ENCODE peak calls at places on chromosomes 13 and 19, in six cellular contexts. I is DMS53; O is small intestine; E is Right ventricle myocardium superior; G is activated naive CD4-positive, alpha-beta T cell treated with anti-CD3 and anti-CD28 coated beads, Interleukin-2, amount 10 ng/mL, durations not matched to agents 7 days and 5 days; K is activated CD4-positive, alpha-beta T cell treated with anti-CD3 and anti-CD28 coated beads for 24 hours. P is an unnamed sample.

GRCh38 chr13:28754698-28755545 is 36.2 kb upstream of the SLC46A3 start:
- DNase-seq in O (peak), I (peak), K (no peak), E (no peak), G (peak), P (peak)

GRCh38 chr19:43721469-43722048 is 5.7 kb downstream of the IRGC start:
- DNase-seq in K (no peak), I (no peak), O (no peak), G (no peak), E (no peak), P (no peak)

GRCh38 chr19:55703790-55704215 is 28.8 kb downstream of the EPN1 start:
- DNase-seq in O (peak), K (peak), I (peak), G (peak), E (peak), P (no peak)

GRCh38 chr13:33764716-33765115 is 53.2 kb upstream of the RFC3 start:
- DNase-seq in E (no peak), O (no peak), K (no peak), G (no peak), I (peak), P (no peak)

GRCh38 chr13:30376426-30377311 is 45.6 kb upstream of the UBE2L5 start:
- DNase-seq in E (no peak), O (peak), K (peak), I (peak), G (peak), P (peak)

GRCh38 chr19:1082165-1082927 is 12.8 kb downstream of the POLR2E start:
- DNase-seq in O (peak), I (peak), E (peak), K (no peak), G (peak), P (no peak)

GRCh38 chr19:46728693-46729339 is 11.9 kb upstream of the PRKD2 start:
- DNase-seq in E (peak), K (peak), I (peak), O (peak), G (peak), P (peak)

GRCh38 chr19:20928371-20928770 is 5.3 kb downstream of the ZNF85 start:
- DNase-seq in E (no peak), O (no peak), K (no peak), G (no peak), I (no peak), P (no peak)

GRCh38 chr19:16325161-16325527 is 518 bp downstream of the KLF2 start:
- DNase-seq in I (peak), E (peak), K (no peak), G (peak), O (no peak), P (peak)

GRCh38 chr13:29887030-29887557 is 36.7 kb upstream of the UBL3 start:
- DNase-seq in G (no peak), K (no peak), E (no peak), O (no peak), I (no peak), P (no peak)

GRCh38 chr13:42094641-42095040 is 46.2 kb downstream of the DGKH start:
- DNase-seq in I (no peak), G (no peak), O (no peak), K (no peak), E (no peak), P (no peak)

P was measured in naive B cell.